ENCODE peak calls at places on chromosomes 13 and 19, in eight cellular contexts. One of them, this sample, is unnamed. For H3K36me3, the result is how much of the 10 kb centered on the place peaks cover.

GRCh38 chr13:45670481-45670880 is 31.6 kb upstream of the CBY2 start:
- DNase-seq in astrocyte: no peak
- DNase-seq in keratinocyte: no peak
- DNase-seq in tibial nerve: no peak
- DNase-seq in thyroid gland: no peak
- DNase-seq in CD8-positive, alpha-beta memory T cell: no peak
- DNase-seq in NT2/D1: no peak
- DNase-seq in naive thymus-derived CD4-positive, alpha-beta T cell: no peak
- DNase-seq in this sample: no peak

GRCh38 chr19:14005381-14006084 is 587 bp downstream of the RFX1 start:
- DNase-seq in astrocyte: peak
- DNase-seq in keratinocyte: peak
- DNase-seq in tibial nerve: peak
- DNase-seq in thyroid gland: peak
- DNase-seq in CD8-positive, alpha-beta memory T cell: peak
- DNase-seq in NT2/D1: peak
- DNase-seq in naive thymus-derived CD4-positive, alpha-beta T cell: peak
- DNase-seq in this sample: peak

GRCh38 chr13:57634829-57635165 is 3.3 kb downstream of the PCDH17 start:
- DNase-seq in astrocyte: no peak
- DNase-seq in keratinocyte: no peak
- DNase-seq in tibial nerve: no peak
- DNase-seq in thyroid gland: no peak
- DNase-seq in CD8-positive, alpha-beta memory T cell: no peak
- DNase-seq in NT2/D1: no peak
- DNase-seq in naive thymus-derived CD4-positive, alpha-beta T cell: no peak
- DNase-seq in this sample: no peak

GRCh38 chr13:28622286-28622685 is 36.6 kb upstream of the POMP start:
- DNase-seq in astrocyte: no peak
- DNase-seq in keratinocyte: no peak
- DNase-seq in tibial nerve: peak
- DNase-seq in thyroid gland: no peak
- DNase-seq in CD8-positive, alpha-beta memory T cell: no peak
- DNase-seq in NT2/D1: no peak
- DNase-seq in naive thymus-derived CD4-positive, alpha-beta T cell: no peak
- DNase-seq in this sample: no peak

GRCh38 chr13:44304433-44304725 is 69.2 kb upstream of the SERP2 start:
- DNase-seq in astrocyte: no peak
- DNase-seq in keratinocyte: no peak
- DNase-seq in tibial nerve: no peak
- DNase-seq in thyroid gland: no peak
- DNase-seq in CD8-positive, alpha-beta memory T cell: no peak
- DNase-seq in NT2/D1: no peak
- DNase-seq in naive thymus-derived CD4-positive, alpha-beta T cell: no peak
- DNase-seq in this sample: no peak

GRCh38 chr13:37716395-37716794 is 117.8 kb upstream of the POSTN start:
- DNase-seq in astrocyte: peak
- DNase-seq in keratinocyte: no peak
- DNase-seq in tibial nerve: no peak
- DNase-seq in thyroid gland: no peak
- DNase-seq in CD8-positive, alpha-beta memory T cell: no peak
- DNase-seq in NT2/D1: no peak
- DNase-seq in naive thymus-derived CD4-positive, alpha-beta T cell: no peak
- DNase-seq in this sample: no peak

GRCh38 chr13:40664100-40665060 is 2.1 kb downstream of the FOXO1 start:
- DNase-seq in astrocyte: peak
- DNase-seq in keratinocyte: no peak
- DNase-seq in tibial nerve: peak
- DNase-seq in thyroid gland: peak
- DNase-seq in CD8-positive, alpha-beta memory T cell: peak
- DNase-seq in NT2/D1: no peak
- DNase-seq in naive thymus-derived CD4-positive, alpha-beta T cell: peak
- DNase-seq in this sample: no peak

GRCh38 chr19:43700368-43701015 is 15.4 kb upstream of the IRGC start:
- DNase-seq in astrocyte: peak
- DNase-seq in keratinocyte: peak
- DNase-seq in tibial nerve: peak
- DNase-seq in thyroid gland: no peak
- DNase-seq in CD8-positive, alpha-beta memory T cell: no peak
- DNase-seq in NT2/D1: no peak
- DNase-seq in naive thymus-derived CD4-positive, alpha-beta T cell: no peak
- DNase-seq in this sample: no peak

GRCh38 chr13:76830805-76831204 is 55.4 kb downstream of the KCTD12 start:
- DNase-seq in astrocyte: no peak
- DNase-seq in keratinocyte: no peak
- DNase-seq in tibial nerve: no peak
- DNase-seq in thyroid gland: no peak
- DNase-seq in CD8-positive, alpha-beta memory T cell: no peak
- DNase-seq in NT2/D1: no peak
- DNase-seq in naive thymus-derived CD4-positive, alpha-beta T cell: no peak
- DNase-seq in this sample: no peak

GRCh38 chr19:43883864-43884263 is 51.2 kb downstream of the ZNF45 start:
- DNase-seq in astrocyte: no peak
- DNase-seq in keratinocyte: no peak
- DNase-seq in tibial nerve: no peak
- DNase-seq in thyroid gland: no peak
- DNase-seq in CD8-positive, alpha-beta memory T cell: no peak
- DNase-seq in NT2/D1: no peak
- DNase-seq in naive thymus-derived CD4-positive, alpha-beta T cell: no peak
- DNase-seq in this sample: no peak

GRCh38 chr13:102311433-102311796 is 90.4 kb downstream of the FGF14 start:
- DNase-seq in astrocyte: no peak
- DNase-seq in keratinocyte: no peak
- DNase-seq in tibial nerve: no peak
- DNase-seq in thyroid gland: no peak
- DNase-seq in CD8-positive, alpha-beta memory T cell: no peak
- DNase-seq in NT2/D1: no peak
- DNase-seq in naive thymus-derived CD4-positive, alpha-beta T cell: no peak
- DNase-seq in this sample: no peak

GRCh38 chr13:40586886-40587285 is 79.6 kb downstream of the FOXO1 start:
- DNase-seq in astrocyte: no peak
- DNase-seq in keratinocyte: no peak
- DNase-seq in tibial nerve: no peak
- DNase-seq in thyroid gland: no peak
- DNase-seq in CD8-positive, alpha-beta memory T cell: no peak
- DNase-seq in NT2/D1: no peak
- DNase-seq in naive thymus-derived CD4-positive, alpha-beta T cell: no peak
- DNase-seq in this sample: no peak

GRCh38 chr13:49023441-49023840 is 47.7 kb downstream of the FNDC3A start:
- DNase-seq in astrocyte: peak
- DNase-seq in keratinocyte: peak
- DNase-seq in tibial nerve: no peak
- DNase-seq in thyroid gland: no peak
- DNase-seq in CD8-positive, alpha-beta memory T cell: no peak
- DNase-seq in NT2/D1: no peak
- DNase-seq in naive thymus-derived CD4-positive, alpha-beta T cell: no peak
- DNase-seq in this sample: no peak

GRCh38 chr13:70668293-70668692 is 560.0 kb upstream of the KLHL1 start:
- DNase-seq in astrocyte: no peak
- DNase-seq in keratinocyte: no peak
- DNase-seq in tibial nerve: no peak
- DNase-seq in thyroid gland: no peak
- DNase-seq in CD8-positive, alpha-beta memory T cell: no peak
- DNase-seq in NT2/D1: peak
- DNase-seq in naive thymus-derived CD4-positive, alpha-beta T cell: no peak
- DNase-seq in this sample: no peak

GRCh38 chr13:110347535-110348308 is 40.6 kb downstream of the COL4A2 start:
- DNase-seq in astrocyte: peak
- DNase-seq in keratinocyte: peak
- DNase-seq in tibial nerve: no peak
- DNase-seq in thyroid gland: no peak
- DNase-seq in CD8-positive, alpha-beta memory T cell: no peak
- DNase-seq in NT2/D1: no peak
- DNase-seq in naive thymus-derived CD4-positive, alpha-beta T cell: no peak
- DNase-seq in this sample: no peak

GRCh38 chr19:14167594-14168138 is 31.3 kb upstream of the ASF1B start:
- DNase-seq in astrocyte: no peak
- DNase-seq in keratinocyte: no peak
- DNase-seq in tibial nerve: no peak
- DNase-seq in thyroid gland: no peak
- DNase-seq in CD8-positive, alpha-beta memory T cell: no peak
- DNase-seq in NT2/D1: no peak
- DNase-seq in naive thymus-derived CD4-positive, alpha-beta T cell: peak
- DNase-seq in this sample: no peak

GRCh38 chr13:49448753-49449152 is 4.7 kb downstream of the SETDB2 start:
- DNase-seq in astrocyte: no peak
- DNase-seq in keratinocyte: no peak
- DNase-seq in tibial nerve: no peak
- DNase-seq in thyroid gland: no peak
- DNase-seq in CD8-positive, alpha-beta memory T cell: no peak
- DNase-seq in NT2/D1: no peak
- DNase-seq in naive thymus-derived CD4-positive, alpha-beta T cell: no peak
- DNase-seq in this sample: no peak

GRCh38 chr19:54373781-54374266 is 9.1 kb upstream of the LAIR1 start:
- DNase-seq in astrocyte: no peak
- DNase-seq in keratinocyte: no peak
- DNase-seq in tibial nerve: peak
- DNase-seq in thyroid gland: no peak
- DNase-seq in CD8-positive, alpha-beta memory T cell: no peak
- DNase-seq in NT2/D1: no peak
- DNase-seq in naive thymus-derived CD4-positive, alpha-beta T cell: no peak
- DNase-seq in this sample: no peak

GRCh38 chr19:54011507-54012211 is 20.2 kb downstream of the CACNG6 start:
- DNase-seq in astrocyte: no peak
- DNase-seq in keratinocyte: no peak
- DNase-seq in tibial nerve: no peak
- DNase-seq in thyroid gland: no peak
- DNase-seq in CD8-positive, alpha-beta memory T cell: no peak
- DNase-seq in NT2/D1: no peak
- DNase-seq in naive thymus-derived CD4-positive, alpha-beta T cell: no peak
- DNase-seq in this sample: no peak

GRCh38 chr13:34522818-34523217 is 419.3 kb upstream of the NBEA start:
- DNase-seq in astrocyte: peak
- DNase-seq in keratinocyte: no peak
- DNase-seq in tibial nerve: no peak
- DNase-seq in thyroid gland: no peak
- DNase-seq in CD8-positive, alpha-beta memory T cell: no peak
- DNase-seq in NT2/D1: no peak
- DNase-seq in naive thymus-derived CD4-positive, alpha-beta T cell: no peak
- DNase-seq in this sample: no peak

GRCh38 chr13:75222031-75222430 is 259.9 kb downstream of the TBC1D4 start:
- DNase-seq in astrocyte: peak
- DNase-seq in keratinocyte: no peak
- DNase-seq in tibial nerve: peak
- DNase-seq in thyroid gland: no peak
- DNase-seq in CD8-positive, alpha-beta memory T cell: no peak
- DNase-seq in NT2/D1: no peak
- DNase-seq in naive thymus-derived CD4-positive, alpha-beta T cell: no peak
- DNase-seq in this sample: no peak

GRCh38 chr13:92463134-92463533 is 763.5 kb upstream of the GPC6 start:
- DNase-seq in astrocyte: no peak
- DNase-seq in keratinocyte: no peak
- DNase-seq in tibial nerve: no peak
- DNase-seq in thyroid gland: no peak
- DNase-seq in CD8-positive, alpha-beta memory T cell: no peak
- DNase-seq in NT2/D1: no peak
- DNase-seq in naive thymus-derived CD4-positive, alpha-beta T cell: no peak
- DNase-seq in this sample: no peak

GRCh38 chr13:101116826-101117225 is 299.5 kb downstream of the NALCN start:
- DNase-seq in astrocyte: no peak
- DNase-seq in keratinocyte: no peak
- DNase-seq in tibial nerve: no peak
- DNase-seq in thyroid gland: no peak
- DNase-seq in CD8-positive, alpha-beta memory T cell: no peak
- DNase-seq in NT2/D1: peak
- DNase-seq in naive thymus-derived CD4-positive, alpha-beta T cell: no peak
- DNase-seq in this sample: no peak

GRCh38 chr19:2813235-2814160 is 6.2 kb upstream of the ZNF554 start:
- DNase-seq in astrocyte: no peak
- DNase-seq in keratinocyte: no peak
- DNase-seq in tibial nerve: no peak
- DNase-seq in thyroid gland: no peak
- DNase-seq in CD8-positive, alpha-beta memory T cell: no peak
- DNase-seq in NT2/D1: no peak
- DNase-seq in naive thymus-derived CD4-positive, alpha-beta T cell: no peak
- DNase-seq in this sample: no peak
- H3K4me3 ChIP-seq in astrocyte: no peak
- H3K4me3 ChIP-seq in keratinocyte: no peak
- H3K4me3 ChIP-seq in tibial nerve: no peak
- H3K4me3 ChIP-seq in thyroid gland: no peak
- H3K4me3 ChIP-seq in CD8-positive, alpha-beta memory T cell: no peak
- H3K4me3 ChIP-seq in NT2/D1: no peak
- H3K4me3 ChIP-seq in naive thymus-derived CD4-positive, alpha-beta T cell: no peak
- H3K4me3 ChIP-seq in this sample: no peak

GRCh38 chr19:4112367-4112766 is 11.6 kb downstream of the MAP2K2 start:
- DNase-seq in astrocyte: no peak
- DNase-seq in keratinocyte: no peak
- DNase-seq in tibial nerve: no peak
- DNase-seq in thyroid gland: no peak
- DNase-seq in CD8-positive, alpha-beta memory T cell: no peak
- DNase-seq in NT2/D1: no peak
- DNase-seq in naive thymus-derived CD4-positive, alpha-beta T cell: no peak
- DNase-seq in this sample: no peak
- H3K36me3 ChIP-seq in astrocyte: under half
- H3K36me3 ChIP-seq in keratinocyte: under half
- H3K36me3 ChIP-seq in tibial nerve: under half
- H3K36me3 ChIP-seq in thyroid gland: under half
- H3K36me3 ChIP-seq in CD8-positive, alpha-beta memory T cell: under half
- H3K36me3 ChIP-seq in NT2/D1: half or more
- H3K36me3 ChIP-seq in naive thymus-derived CD4-positive, alpha-beta T cell: under half
- H3K36me3 ChIP-seq in this sample: under half

GRCh38 chr13:112057434-112057735 is 9.6 kb upstream of the SOX1 start:
- DNase-seq in astrocyte: no peak
- DNase-seq in keratinocyte: no peak
- DNase-seq in tibial nerve: no peak
- DNase-seq in thyroid gland: no peak
- DNase-seq in CD8-positive, alpha-beta memory T cell: no peak
- DNase-seq in NT2/D1: no peak
- DNase-seq in naive thymus-derived CD4-positive, alpha-beta T cell: no peak
- DNase-seq in this sample: no peak
- H3K4me3 ChIP-seq in astrocyte: no peak
- H3K4me3 ChIP-seq in keratinocyte: no peak
- H3K4me3 ChIP-seq in tibial nerve: no peak
- H3K4me3 ChIP-seq in thyroid gland: no peak
- H3K4me3 ChIP-seq in CD8-positive, alpha-beta memory T cell: no peak
- H3K4me3 ChIP-seq in NT2/D1: no peak
- H3K4me3 ChIP-seq in naive thymus-derived CD4-positive, alpha-beta T cell: no peak
- H3K4me3 ChIP-seq in this sample: no peak

DNA sequence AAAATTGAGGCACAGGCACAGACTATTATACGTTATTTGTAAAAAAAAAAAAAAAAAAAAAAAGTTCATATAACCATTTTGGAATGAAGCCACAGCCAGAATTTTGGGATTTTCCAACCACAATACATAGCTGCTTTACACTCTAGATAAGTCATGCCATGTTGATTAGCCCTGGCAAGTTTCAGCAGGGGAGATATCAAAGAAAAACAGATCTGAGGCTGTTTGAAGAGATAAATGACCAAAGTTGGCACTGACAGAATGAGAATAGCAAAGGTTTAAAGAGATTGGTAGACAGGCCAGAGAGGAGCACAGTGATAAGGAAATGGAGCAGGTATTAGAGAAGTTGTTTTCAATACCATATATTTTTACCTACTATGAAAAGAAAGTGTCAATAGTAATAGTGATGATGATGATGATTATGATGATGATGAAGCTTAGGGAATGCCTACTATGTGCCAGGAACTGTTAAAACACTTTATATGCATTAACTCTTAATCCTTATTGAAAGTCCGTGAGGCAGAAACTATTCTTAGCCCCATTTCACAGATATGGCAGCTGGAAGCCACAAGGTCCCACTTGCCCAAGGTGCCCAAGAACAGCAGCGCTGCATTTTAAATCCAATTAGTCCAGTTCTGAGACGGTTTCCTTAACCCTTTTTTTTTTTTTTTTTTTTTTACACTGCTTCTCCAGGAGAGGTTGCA is 105.5 kb downstream of the MBNL2 start:
- DNase-seq in astrocyte: peak
- DNase-seq in keratinocyte: no peak
- DNase-seq in tibial nerve: no peak
- DNase-seq in thyroid gland: no peak
- DNase-seq in CD8-positive, alpha-beta memory T cell: no peak
- DNase-seq in NT2/D1: no peak
- DNase-seq in naive thymus-derived CD4-positive, alpha-beta T cell: no peak
- DNase-seq in this sample: no peak
- H3K36me3 ChIP-seq in astrocyte: under half
- H3K36me3 ChIP-seq in keratinocyte: under half
- H3K36me3 ChIP-seq in tibial nerve: under half
- H3K36me3 ChIP-seq in thyroid gland: under half
- H3K36me3 ChIP-seq in CD8-positive, alpha-beta memory T cell: under half
- H3K36me3 ChIP-seq in NT2/D1: under half
- H3K36me3 ChIP-seq in naive thymus-derived CD4-positive, alpha-beta T cell: under half
- H3K36me3 ChIP-seq in this sample: under half